ENCODE peak calls at places on chromosome 12, in nine cellular contexts. N is immature natural killer cell; J is fibroblast of gingiva; D is Calu3; S is stimulated activated CD4-positive, alpha-beta T cell treated with anti-CD3 and anti-CD28 coated beads, TNF-alpha, amount 100 ng/mL, for 1 hour; T is neuronal stem cell; H is mammary epithelial cell; O is stromal cell of bone marrow; V is activated CD4-positive, alpha-beta T cell treated with anti-CD3 and anti-CD28 coated beads for 36 hours. G is an unnamed sample.

GRCh38 chr12:34336619-34337465 is 314.5 kb downstream of the ALG10 start:
- DNase-seq in N (no peak), J (no peak), D (no peak), S (no peak), T (no peak), H (no peak), O (no peak), V (no peak), G (no peak)

GRCh38 chr12:76920182-76921014 is 41.6 kb upstream of the CSRP2 start:
- DNase-seq in N (peak; percentile 4), J (no peak), D (no peak), S (no peak), T (no peak), H (no peak), O (no peak), V (peak; percentile 25), G (no peak)

GRCh38 chr12:105032703-105033357 is 46.7 kb downstream of the NOPCHAP1 start:
- DNase-seq in N (no peak), J (peak; percentile 30), D (no peak), S (no peak), T (no peak), H (no peak), O (no peak), V (no peak), G (no peak)

GRCh38 chr12:58844161-58844560 is 76.1 kb downstream of the LRIG3 start:
- DNase-seq in N (no peak), J (no peak), D (no peak), S (no peak), T (no peak), H (no peak), O (no peak), V (no peak), G (no peak)

GRCh38 chr12:18683603-18684002 is 54.2 kb downstream of the PLCZ1 start:
- DNase-seq in N (no peak), J (no peak), D (no peak), S (no peak), T (no peak), H (peak; percentile 77), O (no peak), V (no peak), G (no peak)

GRCh38 chr12:85725991-85726390 is 110.2 kb downstream of the RASSF9 start:
- DNase-seq in N (no peak), J (peak; percentile 68), D (no peak), S (no peak), T (no peak), H (no peak), O (no peak), V (no peak), G (no peak)

GRCh38 chr12:126086242-126086641 is 1021.0 kb downstream of the AACS start:
- DNase-seq in N (no peak), J (no peak), D (no peak), S (no peak), T (no peak), H (no peak), O (no peak), V (no peak), G (no peak)

GRCh38 chr12:123269980-123270379 is 1.7 kb downstream of the CDK2AP1 start:
- DNase-seq in N (no peak), J (no peak), D (peak; percentile 30), S (no peak), T (no peak), H (peak; percentile 29), O (no peak), V (no peak), G (no peak)

GRCh38 chr12:75783093-75783877 is 248.3 kb downstream of the PHLDA1 start:
- DNase-seq in N (no peak), J (no peak), D (no peak), S (no peak), T (no peak), H (no peak), O (no peak), V (no peak), G (no peak)

GRCh38 chr12:31238764-31239387 is 87.1 kb downstream of the SINHCAF start:
- DNase-seq in N (peak; percentile 33), J (peak; percentile 45), D (peak; percentile 81), S (peak; percentile 17), T (peak; percentile 32), H (peak; percentile 61), O (peak; percentile 67), V (peak; percentile 81), G (no peak)

GRCh38 chr12:31906581-31907286 is 52.5 kb upstream of the RESF1 start:
- DNase-seq in N (no peak), J (no peak), D (no peak), S (no peak), T (no peak), H (no peak), O (no peak), V (no peak), G (no peak)

GRCh38 chr12:108696996-108697290 is 34.4 kb downstream of the CORO1C start:
- DNase-seq in N (no peak), J (no peak), D (no peak), S (no peak), T (no peak), H (no peak), O (no peak), V (no peak), G (no peak)

GRCh38 chr12:68915055-68915454 is 17.9 kb downstream of the CPM start:
- DNase-seq in N (no peak), J (peak; percentile 96), D (no peak), S (no peak), T (no peak), H (peak; percentile 80), O (peak; percentile 84), V (no peak), G (no peak)

GRCh38 chr12:79455314-79455713 is 235.4 kb downstream of the PAWR start:
- DNase-seq in N (no peak), J (peak; percentile 63), D (no peak), S (no peak), T (no peak), H (no peak), O (peak; percentile 20), V (no peak), G (no peak)

GRCh38 chr12:47763481-47764344 is 5.0 kb upstream of the RAPGEF3 start:
- DNase-seq in N (no peak), J (no peak), D (no peak), S (no peak), T (no peak), H (no peak), O (no peak), V (no peak), G (peak; percentile 84)